ENCODE peak calls at places on chromosome 5, in five cellular contexts. D is nephron progenitor cell; E is brain microvascular endothelial cell; R is SW 1271; F is activated naive CD4-positive, alpha-beta T cell. K is an unnamed sample.

GRCh38 chr5:59286510-59286909 is 607.0 kb downstream of the PDE4D start:
- DNase-seq in D (no peak), E (no peak), R (no peak), F (no peak), K (no peak)

GRCh38 chr5:78927657-78928282 is 57.3 kb downstream of the ARSB start:
- DNase-seq in D (no peak), E (peak; percentile 96), R (peak; percentile 51), F (no peak), K (peak; percentile 59)

GRCh38 chr5:76230711-76231285 is 147.6 kb downstream of the SV2C start:
- DNase-seq in D (no peak), E (no peak), R (no peak), F (no peak), K (no peak)

GRCh38 chr5:1032011-1032410 is 23.4 kb downstream of the NKD2 start:
- DNase-seq in D (no peak), E (no peak), R (no peak), F (no peak), K (no peak)

GRCh38 chr5:176810084-176810597 is at the start of gene UNC5A:
- DNase-seq in D (peak; percentile 92), E (peak; percentile 10), R (peak; percentile 48), F (no peak), K (peak; percentile 76)

GRCh38 chr5:76790632-76791290 is 28.1 kb upstream of the F2RL1 start:
- DNase-seq in D (no peak), E (peak; percentile 100), R (peak; percentile 98), F (no peak), K (peak; percentile 43)

GRCh38 chr5:43840424-43841232 is 237.6 kb downstream of the NNT start:
- DNase-seq in D (no peak), E (no peak), R (no peak), F (no peak), K (no peak)

GRCh38 chr5:107012371-107012770 is 658.4 kb downstream of the EFNA5 start:
- DNase-seq in D (no peak), E (no peak), R (no peak), F (no peak), K (no peak)

GRCh38 chr5:19534751-19535150 is 453.2 kb downstream of the CDH18 start:
- DNase-seq in D (no peak), E (no peak), R (no peak), F (no peak), K (no peak)

GRCh38 chr5:150441813-150442698 is 7.5 kb downstream of the RPS14 start:
- DNase-seq in D (no peak), E (no peak), R (no peak), F (no peak), K (no peak)

GRCh38 chr5:88770290-88771257 is 112.4 kb downstream of the MEF2C start:
- DNase-seq in D (no peak), E (peak; percentile 64), R (no peak), F (no peak), K (no peak)

GRCh38 chr5:88805151-88805784 is 77.7 kb downstream of the MEF2C start:
- DNase-seq in D (no peak), E (no peak), R (no peak), F (no peak), K (no peak)

GRCh38 chr5:110751902-110752762 is 13.3 kb downstream of the SLC25A46 start:
- DNase-seq in D (no peak), E (no peak), R (no peak), F (no peak), K (no peak)

GRCh38 chr5:58459276-58459859 is 518 bp downstream of the PLK2 start:
- DNase-seq in D (no peak), E (no peak), R (peak; percentile 59), F (peak; percentile 22), K (no peak)

GRCh38 chr5:76175051-76175666 is 92.0 kb downstream of the SV2C start:
- DNase-seq in D (peak; percentile 51), E (peak; percentile 47), R (peak; percentile 69), F (no peak), K (peak; percentile 84)

K was measured in H54.